ENCODE peak calls at places on chromosome 7, in four cellular contexts. Q is natural killer cell, H is AG09319, R is SK-N-SH. I is an unnamed sample.

GRCh38 chr7:145902123-145902522 is 214.5 kb upstream of the CNTNAP2 start:
- DNase-seq in Q (no peak), H (no peak), R (no peak), I (no peak)

GRCh38 chr7:64849250-64849923 is 53.7 kb upstream of the ZNF273 start:
- DNase-seq in Q (no peak), H (no peak), R (peak), I (no peak)

GRCh38 chr7:157117796-157118195 is 20.9 kb upstream of the UBE3C start:
- DNase-seq in Q (no peak), H (no peak), R (no peak), I (no peak)

GRCh38 chr7:34160261-34160752 is 255.0 kb downstream of the BMPER start:
- DNase-seq in Q (no peak), H (no peak), R (no peak), I (no peak)

GRCh38 chr7:85897967-85898366 is 711.1 kb upstream of the SEMA3D start:
- DNase-seq in Q (no peak), H (no peak), R (no peak), I (no peak)

GRCh38 chr7:46034056-46034768 is 113.1 kb upstream of the IGFBP3 start:
- DNase-seq in Q (no peak), H (peak), R (no peak), I (no peak)

GRCh38 chr7:500521-501420 is 18.9 kb downstream of the PDGFA start:
- DNase-seq in Q (no peak), H (no peak), R (no peak), I (no peak)

GRCh38 chr7:64180989-64181388 is 26.0 kb upstream of the ZNF735 start:
- DNase-seq in Q (no peak), H (no peak), R (peak), I (no peak)

GRCh38 chr7:45359781-45360180 is 202.2 kb downstream of the RAMP3 start:
- DNase-seq in Q (no peak), H (no peak), R (no peak), I (no peak)

GRCh38 chr7:105837765-105838241 is 38.6 kb downstream of the ATXN7L1 start:
- DNase-seq in Q (no peak), H (no peak), R (no peak), I (no peak)

GRCh38 chr7:1259621-1260020 is 26.9 kb downstream of the UNCX start:
- DNase-seq in Q (no peak), H (no peak), R (no peak), I (no peak)

GRCh38 chr7:100166317-100166940 is 2.0 kb downstream of the GAL3ST4 start:
- DNase-seq in Q (no peak), H (no peak), R (peak), I (no peak)

GRCh38 chr7:117047496-117047895 is 94.2 kb downstream of the ST7 start:
- DNase-seq in Q (no peak), H (peak), R (no peak), I (no peak)

GRCh38 chr7:17989546-17989945 is 38.1 kb downstream of the PRPS1L1 start:
- DNase-seq in Q (no peak), H (no peak), R (no peak), I (no peak)

GRCh38 chr7:116538138-116538537 is 13.3 kb downstream of the CAV1 start:
- DNase-seq in Q (no peak), H (no peak), R (no peak), I (no peak)

GRCh38 chr7:1864126-1864940 is 194.3 kb downstream of the ELFN1 start:
- DNase-seq in Q (no peak), H (no peak), R (no peak), I (no peak)

GRCh38 chr7:23334482-23335056 is 35.4 kb downstream of the MALSU1 start:
- DNase-seq in Q (no peak), H (peak), R (no peak), I (no peak)

GRCh38 chr7:66075590-66076458 is at the start of gene ASL:
- DNase-seq in Q (peak), H (peak), R (peak), I (peak)
- TF ChIP-seq CTCF in Q (no peak), H (no peak), R (peak), I (no peak)

DNA sequence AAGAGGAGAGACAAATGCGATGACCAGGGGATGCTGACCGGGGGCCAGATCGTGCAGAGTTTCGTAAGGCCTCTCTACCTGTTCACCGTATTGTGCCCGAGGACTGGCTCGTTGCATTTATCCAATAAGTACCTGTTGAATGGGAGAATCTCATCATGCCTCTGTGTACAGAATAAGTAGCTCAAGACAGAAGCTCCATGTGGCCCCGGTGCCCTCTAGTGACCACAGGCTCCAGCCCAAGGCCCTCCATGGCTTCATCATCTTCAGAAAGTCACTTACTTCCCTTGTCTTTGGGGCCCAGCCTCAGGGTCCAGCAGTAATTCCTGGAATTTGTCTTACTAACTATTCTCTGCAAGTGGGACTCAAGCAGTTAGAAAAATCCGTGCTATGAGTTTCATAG is 151.0 kb downstream of the CHN2 start:
- DNase-seq in Q (peak), H (no peak), R (peak), I (no peak)
- TF ChIP-seq CTCF in Q (no peak), H (peak), R (peak), I (peak)

GRCh38 chr7:138865843-138866242 is 67.8 kb upstream of the ATP6V0A4 start:
- DNase-seq in Q (no peak), H (no peak), R (no peak), I (no peak)
- TF ChIP-seq CTCF in Q (no peak), H (no peak), R (peak), I (peak)

GRCh38 chr7:148079206-148079605 is 511.4 kb upstream of the C7orf33 start:
- DNase-seq in Q (no peak), H (no peak), R (no peak), I (no peak)

GRCh38 chr7:148079681-148080080 is 510.9 kb upstream of the C7orf33 start:
- DNase-seq in Q (no peak), H (no peak), R (no peak), I (no peak)

GRCh38 chr7:148084138-148084537 is 506.4 kb upstream of the C7orf33 start:
- DNase-seq in Q (no peak), H (no peak), R (peak), I (no peak)
- TF ChIP-seq CTCF in Q (no peak), H (peak), R (peak), I (peak)

DNA sequence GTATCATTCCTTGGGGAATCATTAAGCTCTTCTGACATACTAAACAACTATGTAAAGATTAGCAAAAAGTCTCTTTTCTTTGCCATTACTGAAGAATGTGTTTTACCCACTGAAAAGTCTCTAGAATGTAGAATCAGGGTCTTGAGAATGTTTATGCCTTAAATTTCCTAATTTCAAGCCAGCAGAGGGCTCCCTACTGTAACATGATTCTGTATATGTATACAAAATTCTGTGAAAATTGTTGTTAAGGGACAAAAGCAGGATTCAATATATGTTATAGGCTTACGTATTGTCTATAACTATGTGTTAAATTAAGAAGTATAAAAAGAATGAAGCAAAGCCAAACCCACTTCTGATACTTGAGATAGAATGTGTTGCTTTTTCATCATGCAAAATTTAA is 296.9 kb upstream of the DGKB start:
- DNase-seq in Q (no peak), H (no peak), R (peak), I (no peak)
- TF ChIP-seq CTCF in Q (no peak), H (peak), R (peak), I (no peak)

DNA sequence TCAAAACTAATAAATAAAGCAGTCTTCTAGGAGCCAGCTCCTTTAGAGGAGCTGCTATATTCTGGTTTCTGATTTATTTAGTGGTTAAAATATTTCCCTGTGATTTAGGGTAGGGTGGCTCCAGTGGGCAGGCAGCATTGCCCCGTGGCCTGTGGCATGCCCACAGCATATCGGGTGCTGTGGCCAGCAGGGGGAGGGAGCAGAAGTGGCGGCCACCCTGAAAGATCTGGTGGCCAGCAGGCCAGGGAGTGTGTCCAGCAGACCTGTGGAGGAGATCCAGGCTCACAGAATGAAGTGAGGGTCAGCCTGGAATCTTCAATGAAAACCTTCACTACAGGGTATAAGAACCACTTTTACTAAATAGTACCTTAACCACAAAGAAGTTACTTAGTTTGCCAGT is 189.2 kb downstream of the TAX1BP1 start:
- DNase-seq in Q (no peak), H (no peak), R (no peak), I (no peak)
- TF ChIP-seq CTCF in Q (no peak), H (no peak), R (peak), I (no peak)

DNA sequence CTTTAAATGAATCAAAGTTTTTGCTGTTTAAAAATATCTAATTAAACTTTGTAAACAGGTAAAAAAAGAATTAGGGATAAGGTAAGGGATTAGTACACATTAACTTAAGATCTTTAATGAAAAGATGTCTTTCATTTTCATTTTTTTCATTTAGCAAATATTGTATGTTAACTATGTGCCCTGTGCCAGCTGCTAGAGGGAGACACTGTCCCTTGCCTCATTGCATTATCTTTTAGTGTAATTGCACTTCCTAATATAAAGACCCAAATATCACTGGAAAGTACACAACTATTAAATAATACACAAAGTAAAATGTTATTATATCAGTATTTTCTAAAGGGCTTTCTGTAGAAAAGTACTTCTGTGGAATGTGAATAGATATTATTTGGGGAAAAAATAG is 102.7 kb downstream of the GPR37 start:
- DNase-seq in Q (no peak), H (no peak), R (no peak), I (no peak)
- TF ChIP-seq CTCF in Q (no peak), H (no peak), R (no peak), I (no peak)

GRCh38 chr7:26155531-26156375 is 3.8 kb downstream of the NFE2L3 start:
- DNase-seq in Q (no peak), H (no peak), R (no peak), I (no peak)
- TF ChIP-seq CTCF in Q (no peak), H (no peak), R (peak), I (no peak)

I was measured in CD14-positive monocyte.